ENCODE peak calls at places on chromosomes 4 and X, in four cellular contexts. I is astrocyte, B is IMR-90, J is neural progenitor cell. Z is an unnamed sample.
A peak's percentile ranks its signal among the peaks of the same experiment; 100 is the strongest.

GRCh38 chr4:7506119-7506518 is 71.4 kb upstream of the PSAPL1 start:
- DNase-seq in I (peak; percentile 55), J (no peak), B (no peak), Z (no peak)

GRCh38 chrX:47179221-47179927 is 14.3 kb upstream of the UBA1 start:
- DNase-seq in J (no peak), I (no peak), B (no peak), Z (no peak)

GRCh38 chrX:81866873-81867272 is 665.0 kb downstream of the SH3BGRL start:
- DNase-seq in J (no peak), B (no peak), I (no peak), Z (no peak)

GRCh38 chr4:123477804-123478209 is 81.2 kb downstream of the SPRY1 start:
- DNase-seq in J (no peak), I (peak; percentile 66), B (peak; percentile 50), Z (no peak)

GRCh38 chr4:95546866-95547707 is 1.7 kb downstream of the UNC5C start:
- DNase-seq in B (no peak), J (peak; percentile 53), I (no peak), Z (no peak)

GRCh38 chr4:141676087-141676486 is 39.7 kb downstream of the IL15 start:
- DNase-seq in B (no peak), J (no peak), I (no peak), Z (no peak)

GRCh38 chr4:1411436-1412375 is 5.5 kb upstream of the NKX1-1 start:
- DNase-seq in J (no peak), B (no peak), I (no peak), Z (no peak)

GRCh38 chrX:29528281-29528680 is 687.1 kb upstream of the MAGEB2 start:
- DNase-seq in J (no peak), I (no peak), B (no peak), Z (no peak)

GRCh38 chr4:170014359-170015008 is 11.7 kb downstream of the MFAP3L start:
- DNase-seq in I (peak; percentile 88), J (no peak), B (no peak), Z (no peak)

GRCh38 chr4:121791481-121791880 is 9.6 kb upstream of the EXOSC9 start:
- DNase-seq in B (peak; percentile 88), J (no peak), I (peak; percentile 90), Z (no peak)

GRCh38 chrX:87621697-87622096 is 104.1 kb downstream of the KLHL4 start:
- DNase-seq in B (no peak), I (peak; percentile 68), J (no peak), Z (peak; percentile 6)

GRCh38 chr4:8293131-8293975 is 23.8 kb downstream of the HTRA3 start:
- DNase-seq in I (no peak), J (no peak), B (no peak), Z (no peak)

GRCh38 chr4:52659722-52660261 is 691 bp upstream of the USP46 start:
- DNase-seq in B (no peak), J (peak; percentile 58), I (no peak), Z (peak; percentile 74)

GRCh38 chr4:47313396-47313795 is 150.1 kb downstream of the COMMD8 start:
- DNase-seq in J (no peak), B (peak; percentile 47), I (peak; percentile 30), Z (no peak)
- H2AFZ ChIP-seq in J (no peak overlapping the region), B (no peak overlapping the region), I (no peak overlapping the region), Z (no peak overlapping the region)

GRCh38 chr4:180973894-180974293 is 1269.3 kb upstream of the TENM3 start:
- DNase-seq in I (no peak), J (no peak), B (no peak), Z (no peak)
- H3K4me2 ChIP-seq in I (no peak overlapping the region), J (no peak overlapping the region), B (no peak overlapping the region), Z (no peak overlapping the region)

GRCh38 chrX:43003204-43003565 is 225.2 kb upstream of the PPP1R2C start:
- DNase-seq in I (no peak), J (no peak), B (no peak), Z (no peak)

GRCh38 chrX:43005561-43005960 is 227.6 kb upstream of the PPP1R2C start:
- DNase-seq in I (no peak), B (no peak), J (no peak), Z (no peak)

GRCh38 chrX:43002526-43003203 is 224.7 kb upstream of the PPP1R2C start:
- DNase-seq in B (no peak), J (no peak), I (no peak), Z (no peak)

GRCh38 chrX:43003939-43004338 is 226.0 kb upstream of the PPP1R2C start:
- DNase-seq in J (no peak), I (no peak), B (no peak), Z (no peak)

GRCh38 chrX:43008356-43008755 is 230.4 kb upstream of the PPP1R2C start:
- DNase-seq in J (no peak), I (no peak), B (no peak), Z (no peak)
- H2AFZ ChIP-seq in J (no peak overlapping the region), I (no peak overlapping the region), B (no peak overlapping the region), Z (peak overlapping the region; percentile 16)

GRCh38 chr4:87103086-87103485 is 117.3 kb downstream of the KLHL8 start:
- DNase-seq in J (no peak), I (no peak), B (no peak), Z (no peak)
- H3K4me2 ChIP-seq in J (no peak overlapping the region), I (peak overlapping the region; percentile 70), B (peak overlapping the region; percentile 43), Z (peak overlapping the region; percentile 13)

DNA sequence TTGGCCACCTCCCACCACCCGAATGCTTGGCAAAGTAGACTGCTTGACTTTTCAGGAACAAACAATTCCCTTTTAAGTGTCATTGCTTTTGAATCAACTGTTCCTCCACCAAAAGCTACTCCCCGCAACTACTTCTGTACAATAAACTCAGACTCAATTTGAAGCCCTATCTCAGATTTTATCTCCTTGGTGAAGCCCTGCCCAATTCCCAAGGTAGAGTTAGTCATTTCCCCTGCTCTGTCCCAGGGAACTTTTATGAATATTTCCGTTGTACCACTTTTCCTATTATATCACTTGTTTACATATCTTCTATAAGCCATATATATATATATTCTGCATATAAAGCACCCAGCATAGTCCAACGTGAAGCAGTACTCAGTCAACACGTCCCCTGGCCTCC is 102.8 kb downstream of the C4orf51 start:
- DNase-seq in I (no peak), J (no peak), B (no peak), Z (no peak)
- H2AFZ ChIP-seq in I (no peak overlapping the region), J (no peak overlapping the region), B (no peak overlapping the region), Z (no peak overlapping the region)

GRCh38 chr4:44446801-44447562 is 1.6 kb downstream of the KCTD8 start:
- DNase-seq in J (peak; percentile 36), B (no peak), I (no peak), Z (peak; percentile 8)
- H3K4me2 ChIP-seq in J (peak overlapping the region; percentile 86), B (no peak overlapping the region), I (peak overlapping the region; percentile 96), Z (peak overlapping the region; percentile 93)

Z was measured in hepatocyte.